ENCODE peak calls at places on chromosomes 6 and 20, in seven cellular contexts. Q is activated T-helper 1 cell treated with anti-CD3 and anti-CD28 coated beads, Interleukin-12 subunit alpha, Interleukin-12 subunit beta, Interleukin-2, Interleukin-4 antibody, amounts not matched to agents 30 ng/mL and 10 ng/mL and 1 ng/mL, durations not matched to agents 14 hours and 24 hours and 36 hours; N is right cardiac atrium; D is EH; F is DMS153; U is AML-193; L is sciatic nerve. Z is an unnamed sample.

GRCh38 chr20:663315-664090 is 10.5 kb upstream of the SRXN1 start:
- DNase-seq in Q (no peak), N (no peak), D (no peak), F (no peak), U (no peak), L (no peak), Z (no peak)

GRCh38 chr20:1844723-1845523 is 50.3 kb upstream of the SIRPA start:
- DNase-seq in Q (peak; percentile 6), N (peak; percentile 52), D (peak; percentile 66), F (no peak), U (peak; percentile 80), L (peak; percentile 70), Z (peak; percentile 65)

GRCh38 chr6:55299285-55299684 is 28.0 kb upstream of the GFRAL start:
- DNase-seq in Q (no peak), N (no peak), D (no peak), F (no peak), U (no peak), L (no peak), Z (no peak)

GRCh38 chr20:10447028-10447427 is 11.9 kb downstream of the SLX4IP start:
- DNase-seq in Q (peak; percentile 27), N (no peak), D (peak; percentile 71), F (no peak), U (peak; percentile 89), L (no peak), Z (peak; percentile 24)

GRCh38 chr20:9100721-9101120 is 31.8 kb downstream of the PLCB4 start:
- DNase-seq in Q (no peak), N (no peak), D (no peak), F (no peak), U (no peak), L (no peak), Z (no peak)

GRCh38 chr6:51618563-51618962 is 468.9 kb downstream of the PKHD1 start:
- DNase-seq in Q (no peak), N (no peak), D (no peak), F (no peak), U (peak; percentile 9), L (no peak), Z (no peak)

GRCh38 chr6:36914227-36914794 is 28.6 kb downstream of the C6orf89 start:
- DNase-seq in Q (peak; percentile 44), N (no peak), D (peak; percentile 64), F (no peak), U (no peak), L (no peak), Z (no peak)

GRCh38 chr6:1527098-1527497 is 82.6 kb upstream of the FOXC1 start:
- DNase-seq in Q (peak; percentile 39), N (peak; percentile 68), D (peak; percentile 68), F (peak; percentile 8), U (no peak), L (peak; percentile 83), Z (no peak)

GRCh38 chr6:165662671-165663282 is at the start of gene PDE10A:
- DNase-seq in Q (no peak), N (peak; percentile 70), D (no peak), F (no peak), U (no peak), L (peak; percentile 70), Z (no peak)

GRCh38 chr6:32643904-32644303 is 6.7 kb downstream of the HLA-DQA1 start:
- DNase-seq in Q (no peak), N (no peak), D (no peak), F (no peak), U (no peak), L (no peak), Z (no peak)

GRCh38 chr6:40874495-40874894 is 164.5 kb downstream of the UNC5CL start:
- DNase-seq in Q (no peak), N (no peak), D (no peak), F (peak; percentile 10), U (peak; percentile 6), L (no peak), Z (no peak)

GRCh38 chr6:135161996-135162395 is 19.1 kb upstream of the MYB start:
- DNase-seq in Q (no peak), N (no peak), D (no peak), F (no peak), U (no peak), L (no peak), Z (no peak)

GRCh38 chr20:49846206-49846807 is 33.7 kb downstream of the SLC9A8 start:
- DNase-seq in Q (peak; percentile 42), N (no peak), D (peak; percentile 67), F (no peak), U (peak; percentile 50), L (no peak), Z (no peak)

GRCh38 chr6:6790891-6791290 is 202.4 kb downstream of the LY86 start:
- DNase-seq in Q (no peak), N (no peak), D (no peak), F (no peak), U (no peak), L (no peak), Z (no peak)

GRCh38 chr6:168713839-168714238 is 272.9 kb downstream of the SMOC2 start:
- DNase-seq in Q (no peak), N (no peak), D (no peak), F (no peak), U (no peak), L (no peak), Z (no peak)

GRCh38 chr6:153150400-153150766 is 19.3 kb upstream of the RGS17 start:
- DNase-seq in Q (no peak), N (no peak), D (no peak), F (no peak), U (no peak), L (no peak), Z (no peak)

GRCh38 chr20:1301031-1301529 is 27.9 kb downstream of the SDCBP2 start:
- DNase-seq in Q (peak; percentile 55), N (no peak), D (peak; percentile 78), F (no peak), U (peak; percentile 36), L (no peak), Z (peak; percentile 21)

GRCh38 chr20:52655365-52655764 is 316.8 kb upstream of the TSHZ2 start:
- DNase-seq in Q (no peak), N (no peak), D (no peak), F (no peak), U (no peak), L (no peak), Z (no peak)

GRCh38 chr20:17499041-17499440 is 32.1 kb downstream of the BFSP1 start:
- DNase-seq in Q (no peak), N (no peak), D (peak; percentile 77), F (no peak), U (no peak), L (no peak), Z (no peak)

GRCh38 chr6:116218866-116219265 is 35.0 kb downstream of the TSPYL4 start:
- DNase-seq in Q (no peak), N (no peak), D (no peak), F (no peak), U (no peak), L (no peak), Z (no peak)

GRCh38 chr20:33076662-33077398 is 2.6 kb upstream of the BPIFB4 start:
- DNase-seq in Q (no peak), N (no peak), D (no peak), F (no peak), U (no peak), L (no peak), Z (no peak)

GRCh38 chr20:62898093-62898964 is 28.0 kb downstream of the DIDO1 start:
- DNase-seq in Q (no peak), N (no peak), D (no peak), F (no peak), U (no peak), L (no peak), Z (no peak)

GRCh38 chr20:39849664-39850063 is 839.4 kb downstream of the MAFB start:
- DNase-seq in Q (no peak), N (peak; percentile 94), D (peak; percentile 97), F (peak; percentile 9), U (no peak), L (peak; percentile 83), Z (no peak)

Z was measured in SIG-M5.